ENCODE peak calls at places on chromosomes 2 and 18, in ten cellular contexts. G, R, M, V, L, N, U, T, A and O are unnamed samples.

GRCh38 chr2:165008916-165009315 is 53.6 kb upstream of the SLC38A11 start:
- DNase-seq in N (no peak), R (no peak), G (no peak), L (no peak), U (no peak), M (no peak), V (no peak), A (no peak), T (no peak), O (no peak)

GRCh38 chr2:69177785-69178636 is 165.0 kb downstream of the ANTXR1 start:
- DNase-seq in T (peak; percentile 52), M (peak; percentile 92), U (peak; percentile 13), A (peak; percentile 82), N (peak; percentile 96), V (peak; percentile 87), L (peak; percentile 61), G (peak; percentile 65), R (peak; percentile 99), O (peak; percentile 80)

GRCh38 chr2:170362895-170363582 is 185.1 kb downstream of the MYO3B start:
- DNase-seq in L (peak; percentile 44), N (no peak), R (peak; percentile 1), A (no peak), T (no peak), G (no peak), V (no peak), M (no peak), U (no peak), O (no peak)

GRCh38 chr2:223093436-223093839 is 41.4 kb downstream of the KCNE4 start:
- DNase-seq in V (peak; percentile 70), L (peak; percentile 99), A (peak; percentile 36), R (peak; percentile 67), G (no peak), N (no peak), T (no peak), U (no peak), M (peak; percentile 72), O (peak; percentile 86)

GRCh38 chr2:199751480-199751879 is 99.5 kb downstream of the FTCDNL1 start:
- DNase-seq in M (no peak), U (no peak), T (no peak), N (peak; percentile 68), L (no peak), A (no peak), V (no peak), R (no peak), G (no peak), O (no peak)

GRCh38 chr18:41948544-41949110 is 6.4 kb upstream of the PIK3C3 start:
- DNase-seq in V (no peak), L (no peak), M (no peak), N (no peak), G (no peak), R (no peak), U (no peak), T (no peak), A (no peak), O (no peak)

GRCh38 chr2:225400060-225400511 is 576 bp downstream of the NYAP2 start:
- DNase-seq in T (no peak), A (peak; percentile 16), M (peak; percentile 56), V (no peak), U (peak; percentile 25), L (peak; percentile 48), G (peak; percentile 1), R (peak; percentile 60), N (peak; percentile 86), O (peak; percentile 74)

GRCh38 chr2:219247678-219248642 is 2.7 kb downstream of the STK16 start:
- DNase-seq in R (no peak), T (no peak), V (no peak), U (peak; percentile 87), G (no peak), A (no peak), N (no peak), L (no peak), M (no peak), O (no peak)

GRCh38 chr2:144097440-144098225 is 422.3 kb downstream of the ZEB2 start:
- DNase-seq in N (peak; percentile 7), M (no peak), L (no peak), V (no peak), A (no peak), G (no peak), R (no peak), T (no peak), U (no peak), O (no peak)

GRCh38 chr2:144099340-144099739 is 420.6 kb downstream of the ZEB2 start:
- DNase-seq in M (no peak), G (no peak), R (no peak), U (no peak), A (no peak), L (no peak), T (no peak), V (no peak), N (no peak), O (no peak)

GRCh38 chr2:144096531-144096930 is 423.4 kb downstream of the ZEB2 start:
- DNase-seq in L (no peak), A (peak; percentile 52), R (no peak), T (no peak), G (no peak), N (no peak), V (no peak), M (peak; percentile 76), U (no peak), O (no peak)

GRCh38 chr2:144102386-144102785 is 417.5 kb downstream of the ZEB2 start:
- DNase-seq in T (no peak), G (no peak), L (no peak), A (no peak), R (no peak), N (no peak), U (no peak), V (no peak), M (no peak), O (no peak)

DNA sequence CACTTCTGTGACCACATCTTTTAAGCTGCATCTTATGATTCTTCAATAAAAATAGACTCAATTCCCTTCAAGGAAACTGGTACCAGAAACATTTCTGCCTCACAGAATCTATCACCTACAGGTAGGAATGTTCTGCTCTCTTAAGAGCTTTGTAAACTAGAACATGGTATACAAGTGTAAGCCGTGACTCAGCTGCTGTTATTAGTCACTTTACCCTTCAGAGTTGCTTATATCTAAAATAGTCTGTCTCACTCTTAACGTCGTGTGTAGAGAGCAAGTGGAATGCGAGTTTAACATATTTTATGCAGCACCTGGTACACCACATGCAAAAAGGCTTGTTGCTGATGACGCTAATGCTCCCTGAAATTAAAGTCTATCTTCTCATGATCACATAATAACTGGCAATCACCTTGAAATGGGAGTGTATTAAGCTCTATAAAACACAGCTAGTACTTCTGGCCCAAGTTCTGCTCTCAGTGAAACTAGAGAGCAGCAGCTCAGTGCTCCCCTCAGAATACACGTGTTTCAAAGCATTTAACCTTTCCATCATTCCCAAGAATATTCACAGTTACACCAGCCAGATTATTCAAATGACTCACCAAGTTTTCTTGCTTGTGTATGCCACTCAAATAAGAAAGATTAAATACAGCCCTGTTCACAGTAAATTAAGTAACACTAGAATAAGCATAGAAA is 420.0 kb downstream of the ZEB2 start:
- DNase-seq in M (peak; percentile 98), V (no peak), N (no peak), U (no peak), G (peak; percentile 29), T (no peak), R (peak; percentile 70), A (peak; percentile 91), L (no peak), O (peak; percentile 89)
- H3K4me3 ChIP-seq in M (no peak overlapping the region), V (no peak overlapping the region), N (no peak overlapping the region), U (no peak overlapping the region), G (no peak overlapping the region), T (no peak overlapping the region), R (no peak overlapping the region), A (no peak overlapping the region), L (no peak overlapping the region), O (no peak overlapping the region)

GRCh38 chr2:38526195-38526594 is 76.5 kb downstream of the HNRNPLL start:
- DNase-seq in R (peak; percentile 57), A (no peak), L (no peak), N (no peak), T (no peak), G (no peak), V (no peak), U (no peak), M (peak; percentile 43), O (no peak)

GRCh38 chr2:38524580-38524979 is 78.1 kb downstream of the HNRNPLL start:
- DNase-seq in N (no peak), A (no peak), V (no peak), R (no peak), L (no peak), M (no peak), T (no peak), G (no peak), U (peak; percentile 34), O (no peak)

GRCh38 chr2:38522754-38523349 is 79.9 kb downstream of the HNRNPLL start:
- DNase-seq in M (no peak), R (no peak), L (no peak), V (no peak), N (no peak), T (no peak), G (no peak), A (no peak), U (no peak), O (no peak)

GRCh38 chr2:38521835-38522234 is 80.9 kb downstream of the HNRNPLL start:
- DNase-seq in L (no peak), R (no peak), A (no peak), V (no peak), M (no peak), G (no peak), T (no peak), U (no peak), N (no peak), O (no peak)

DNA sequence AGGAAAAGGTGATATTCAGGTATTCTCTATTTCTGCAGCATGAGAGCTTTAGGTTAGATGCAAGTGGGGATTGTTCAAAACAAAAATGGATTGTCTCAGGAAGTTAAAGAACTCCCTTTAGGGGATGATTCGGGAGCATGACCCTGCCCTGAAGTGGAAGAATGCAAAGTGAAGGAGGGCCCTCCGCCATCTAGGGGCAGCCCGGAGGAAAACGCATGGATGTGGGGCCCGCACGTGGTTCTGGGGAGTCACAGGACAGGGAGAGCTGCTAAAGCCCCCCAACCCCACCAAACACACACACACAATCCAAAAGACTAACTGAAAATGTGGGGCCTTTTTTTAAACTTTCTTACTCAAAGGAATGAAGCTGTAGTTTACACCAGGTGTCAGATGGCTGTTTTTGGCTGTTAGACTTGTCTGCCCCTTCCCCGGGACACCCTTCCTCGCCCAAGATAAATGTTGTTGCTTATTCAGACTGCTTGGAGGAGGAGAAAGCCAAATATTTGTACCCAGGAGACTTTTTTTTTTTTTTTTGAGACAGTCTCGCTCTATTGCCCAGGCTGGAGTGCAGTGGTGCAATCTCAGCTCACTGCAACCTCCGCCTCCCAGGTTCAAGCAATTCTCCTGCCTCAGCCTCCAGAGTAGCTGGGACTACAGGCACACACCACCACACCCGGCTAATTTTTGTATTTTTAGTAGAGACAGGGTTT is 78.8 kb downstream of the HNRNPLL start:
- DNase-seq in U (no peak), R (no peak), L (no peak), A (no peak), N (peak; percentile 38), T (no peak), V (no peak), G (peak; percentile 48), M (no peak), O (no peak)
- TF ChIP-seq CTCF in U (peak; percentile 17), R (peak; percentile 14), L (peak; percentile 56), A (peak; percentile 26), N (peak; percentile 54), T (peak; percentile 35), V (no peak), G (peak; percentile 42), M (no peak), O (peak; percentile 33)

GRCh38 chr2:23387221-23387550 is 2.2 kb downstream of the KLHL29 start:
- DNase-seq in N (no peak), V (no peak), L (no peak), M (peak; percentile 19), R (no peak), A (no peak), U (no peak), T (no peak), G (no peak), O (no peak)
- H3K4me3 ChIP-seq in N (peak overlapping the region; percentile 65), V (peak overlapping the region; percentile 75), L (peak overlapping the region; percentile 80), M (peak overlapping the region; percentile 88), R (peak overlapping the region; percentile 66), A (peak overlapping the region; percentile 74), U (no peak overlapping the region), T (peak overlapping the region; percentile 76), G (peak overlapping the region; percentile 73), O (peak overlapping the region; percentile 46)

GRCh38 chr2:236909802-236910201 is 175.9 kb upstream of the COPS8 start:
- DNase-seq in T (no peak), G (no peak), U (no peak), R (no peak), N (no peak), L (no peak), A (no peak), V (no peak), M (no peak), O (no peak)
- TF ChIP-seq CTCF in T (no peak), G (no peak), U (no peak), R (no peak), N (no peak), L (no peak), A (no peak), V (no peak), M (no peak), O (no peak)